ENCODE peak calls at places on chromosomes 3 and 15, in five cellular contexts. D, G, S, M and T are unnamed samples. For H3K4me1, the result is how much of the 10 kb centered on the place peaks cover.

GRCh38 chr3:141618511-141618910 is 119.6 kb upstream of the RNF7 start:
- DNase-seq in D (no peak), G (no peak), S (no peak), M (no peak), T (no peak)

GRCh38 chr15:90234519-90234988 is 545 bp downstream of the GDPGP1 start:
- DNase-seq in D (no peak), G (no peak), S (no peak), M (peak), T (no peak)

GRCh38 chr3:86996261-86996955 is 5.5 kb upstream of the VGLL3 start:
- DNase-seq in D (no peak), G (no peak), S (no peak), M (peak), T (no peak)

GRCh38 chr15:43492673-43493601 is at the start of gene TP53BP1:
- DNase-seq in D (peak), G (peak), S (peak), M (peak), T (peak)

GRCh38 chr3:139127101-139127500 is 82.4 kb upstream of the PRR23C start:
- DNase-seq in D (no peak), G (no peak), S (no peak), M (peak), T (peak)

GRCh38 chr3:187738089-187738399 is 7.2 kb downstream of the BCL6 start:
- DNase-seq in D (no peak), G (no peak), S (no peak), M (no peak), T (no peak)

GRCh38 chr3:49630784-49631183 is 43.4 kb upstream of the APEH start:
- DNase-seq in D (no peak), G (no peak), S (no peak), M (no peak), T (no peak)

GRCh38 chr15:29874977-29875376 is 52.7 kb upstream of the TJP1 start:
- DNase-seq in D (no peak), G (no peak), S (no peak), M (no peak), T (no peak)

GRCh38 chr3:186418601-186419238 is 56.7 kb upstream of the DGKG start:
- DNase-seq in D (no peak), G (no peak), S (no peak), M (no peak), T (no peak)

GRCh38 chr15:79640206-79640605 is 208.1 kb downstream of the MINAR1 start:
- DNase-seq in D (peak), G (no peak), S (no peak), M (peak), T (peak)

GRCh38 chr3:16633948-16634347 is 28.7 kb upstream of the DAZL start:
- DNase-seq in D (no peak), G (no peak), S (no peak), M (no peak), T (no peak)

GRCh38 chr15:85706779-85707518 is 87.8 kb downstream of the KLHL25 start:
- DNase-seq in D (no peak), G (no peak), S (no peak), M (peak), T (no peak)

GRCh38 chr3:190092250-190092649 is 28.4 kb downstream of the P3H2 start:
- DNase-seq in D (no peak), G (no peak), S (no peak), M (peak), T (peak)

GRCh38 chr3:72660270-72661114 is 187.8 kb downstream of the SHQ1 start:
- DNase-seq in D (no peak), G (no peak), S (no peak), M (peak), T (peak)

GRCh38 chr3:106710596-106710995 is 666.6 kb upstream of the CCDC54 start:
- DNase-seq in D (no peak), G (no peak), S (no peak), M (no peak), T (no peak)

GRCh38 chr15:69501456-69501855 is 48.8 kb downstream of the RPLP1 start:
- DNase-seq in D (no peak), G (no peak), S (no peak), M (no peak), T (no peak)

GRCh38 chr15:35000511-35000910 is 12.4 kb upstream of the ZNF770 start:
- DNase-seq in D (peak), G (no peak), S (no peak), M (peak), T (peak)

GRCh38 chr3:39521456-39521855 is 54.0 kb downstream of the MOBP start:
- DNase-seq in D (no peak), G (no peak), S (no peak), M (no peak), T (no peak)

GRCh38 chr3:58521917-58522680 is 14.9 kb downstream of the ACOX2 start:
- DNase-seq in D (no peak), G (no peak), S (no peak), M (no peak), T (no peak)

GRCh38 chr3:127588675-127589577 is 1.6 kb downstream of the TPRA1 start:
- DNase-seq in D (no peak), G (no peak), S (no peak), M (peak), T (peak)

GRCh38 chr3:15579071-15579470 is 22.3 kb downstream of the HACL1 start:
- DNase-seq in D (no peak), G (no peak), S (no peak), M (peak), T (no peak)

GRCh38 chr3:14647976-14648955 is 3.3 kb upstream of the CCDC174 start:
- DNase-seq in D (peak), G (no peak), S (no peak), M (no peak), T (no peak)

GRCh38 chr3:115758076-115758763 is 134.9 kb downstream of the GAP43 start:
- DNase-seq in D (no peak), G (no peak), S (no peak), M (peak), T (no peak)

GRCh38 chr3:39569095-39569494 is 101.6 kb downstream of the MOBP start:
- DNase-seq in D (no peak), G (no peak), S (peak), M (no peak), T (no peak)

GRCh38 chr3:105473521-105474223 is 107.0 kb downstream of the ALCAM start:
- DNase-seq in D (no peak), G (no peak), S (no peak), M (peak), T (peak)

GRCh38 chr3:190883973-190884832 is 21.7 kb upstream of the GMNC start:
- DNase-seq in D (peak), G (no peak), S (no peak), M (peak), T (peak)

GRCh38 chr3:79497447-79498111 is 270.2 kb downstream of the ROBO1 start:
- DNase-seq in D (no peak), G (no peak), S (no peak), M (no peak), T (no peak)

GRCh38 chr3:169243579-169243978 is 419.9 kb downstream of the MECOM start:
- DNase-seq in D (no peak), G (no peak), S (no peak), M (no peak), T (no peak)

GRCh38 chr3:153165211-153165815 is 3.3 kb downstream of the RAP2B start:
- DNase-seq in D (no peak), G (no peak), S (no peak), M (peak), T (no peak)

DNA sequence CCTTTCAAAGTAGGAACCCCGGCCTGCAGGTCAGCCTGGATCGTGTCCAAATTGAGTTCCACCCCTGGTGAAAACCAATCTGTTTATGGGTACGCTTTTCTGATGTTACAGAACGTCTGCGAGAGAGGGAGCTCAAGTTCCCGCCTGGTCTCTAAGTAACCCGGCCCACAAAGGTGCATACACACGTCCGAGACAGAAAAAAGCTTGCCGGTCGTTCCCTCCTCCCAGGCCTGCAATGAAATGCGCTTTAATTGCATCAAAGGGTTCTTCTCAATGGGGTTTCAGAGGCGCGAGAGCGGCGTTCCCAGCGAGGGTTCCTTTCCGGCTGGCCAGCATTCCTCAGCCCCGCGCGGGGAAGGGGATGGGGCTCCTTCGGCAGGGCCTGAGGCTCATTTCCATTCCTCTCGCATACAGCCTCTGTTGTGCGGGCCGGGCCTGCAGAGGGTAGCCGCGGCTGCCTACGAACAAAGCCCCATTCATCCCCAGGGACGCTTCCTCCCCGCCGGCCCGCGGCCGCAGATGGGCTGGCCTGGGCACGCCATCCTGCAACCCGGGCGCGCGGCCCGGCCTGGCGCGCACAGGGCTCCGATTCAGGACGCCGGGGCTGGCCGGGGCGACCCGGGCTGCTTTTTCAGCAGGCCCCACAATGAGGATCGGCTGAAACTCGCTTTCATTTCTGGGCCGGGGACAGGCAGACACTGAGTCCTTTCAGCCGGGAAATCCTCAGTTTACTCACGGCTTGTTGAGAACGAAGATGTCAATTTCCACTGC is 138.3 kb downstream of the TMCO5A start:
- DNase-seq in D (peak), G (peak), S (peak), M (peak), T (peak)
- TF ChIP-seq CTCF in D (peak), G (no peak), S (peak), M (no peak), T (peak)

GRCh38 chr3:171765511-171765887 is 44.8 kb downstream of the PLD1 start:
- DNase-seq in D (no peak), G (no peak), S (no peak), M (no peak), T (no peak)
- H3K27ac ChIP-seq in D (no peak), G (no peak), S (no peak), M (no peak), T (no peak)

GRCh38 chr3:42036483-42036823 is 54.7 kb upstream of the TRAK1 start:
- DNase-seq in D (peak), G (no peak), S (no peak), M (peak), T (peak)

GRCh38 chr3:42035816-42036482 is 55.2 kb upstream of the TRAK1 start:
- DNase-seq in D (no peak), G (no peak), S (peak), M (no peak), T (no peak)

GRCh38 chr3:42033741-42034140 is 57.4 kb upstream of the TRAK1 start:
- DNase-seq in D (no peak), G (no peak), S (no peak), M (peak), T (no peak)

GRCh38 chr3:42032693-42033349 is 58.3 kb upstream of the TRAK1 start:
- DNase-seq in D (peak), G (no peak), S (peak), M (peak), T (no peak)

GRCh38 chr3:42035007-42035406 is 56.1 kb upstream of the TRAK1 start:
- DNase-seq in D (no peak), G (no peak), S (no peak), M (no peak), T (no peak)
- H3K4me1 ChIP-seq in D (half or more), G (under half), S (half or more), M (half or more), T (under half)

GRCh38 chr3:64717872-64718613 is 30.2 kb upstream of the ADAMTS9 start:
- DNase-seq in D (no peak), G (no peak), S (no peak), M (no peak), T (peak)
- TF ChIP-seq CTCF in D (peak), G (no peak), S (peak), M (peak), T (peak)